ENCODE peak calls at places on chromosomes 13 and 19, in five cellular contexts. B is body of pancreas, A is upper lobe of left lung, E is IMR-90, C is Peyer's patch. P is an unnamed sample.

GRCh38 chr13:80235131-80235530 is 105.8 kb downstream of the SPRY2 start:
- DNase-seq in B (no peak), A (no peak), E (no peak), C (no peak), P (no peak)

GRCh38 chr19:51439021-51439465 is 19.2 kb downstream of the SIGLEC8 start:
- DNase-seq in B (no peak), C (peak), E (no peak), A (no peak), P (peak)

GRCh38 chr19:2820112-2820702 is 539 bp downstream of the ZNF554 start:
- DNase-seq in B (no peak), C (no peak), E (no peak), A (no peak), P (no peak)

GRCh38 chr19:41945135-41945766 is 13.9 kb downstream of the RABAC1 start:
- DNase-seq in C (peak), A (peak), B (peak), E (no peak), P (no peak)

GRCh38 chr13:45073809-45074208 is 46.5 kb upstream of the GTF2F2 start:
- DNase-seq in A (no peak), E (no peak), C (no peak), B (no peak), P (no peak)

GRCh38 chr13:98650376-98651107 is 73.6 kb upstream of the STK24 start:
- DNase-seq in A (peak), C (peak), B (peak), E (no peak), P (peak)

GRCh38 chr19:47190167-47190727 is 40.8 kb downstream of the BBC3 start:
- DNase-seq in A (peak), C (peak), E (peak), B (peak), P (no peak)

GRCh38 chr13:98004107-98004506 is 50.6 kb downstream of the IPO5 start:
- DNase-seq in A (no peak), B (no peak), E (peak), C (no peak), P (no peak)

GRCh38 chr13:95494082-95494681 is 58.3 kb upstream of the CLDN10 start:
- DNase-seq in A (no peak), E (peak), B (no peak), C (no peak), P (no peak)

GRCh38 chr13:40230833-40231266 is 435.6 kb downstream of the FOXO1 start:
- DNase-seq in A (no peak), C (no peak), E (no peak), B (no peak), P (no peak)

GRCh38 chr13:27053902-27054595 is 117.6 kb downstream of the USP12 start:
- DNase-seq in A (no peak), E (peak), C (no peak), B (no peak), P (no peak)

GRCh38 chr19:2149980-2150793 is 1.2 kb downstream of the AP3D1 start:
- DNase-seq in B (peak), E (peak), A (peak), C (no peak), P (no peak)

GRCh38 chr13:79393564-79394249 is 12.3 kb downstream of the RBM26 start:
- DNase-seq in C (peak), E (no peak), A (peak), B (no peak), P (no peak)

GRCh38 chr19:40713939-40714338 is 2.7 kb downstream of the COQ8B start:
- DNase-seq in C (no peak), A (no peak), B (no peak), E (no peak), P (no peak)

GRCh38 chr13:104593251-104593576 is 1527.0 kb upstream of the SLC10A2 start:
- DNase-seq in B (no peak), A (no peak), E (no peak), C (no peak), P (no peak)

GRCh38 chr13:62019858-62020257 is 604.2 kb upstream of the PCDH20 start:
- DNase-seq in A (no peak), B (no peak), C (no peak), E (no peak), P (no peak)

GRCh38 chr13:25630327-25630726 is 258.6 kb downstream of the ATP8A2 start:
- DNase-seq in C (no peak), A (no peak), B (no peak), E (no peak), P (no peak)

GRCh38 chr19:38543807-38544568 is 73.8 kb downstream of the MAP4K1 start:
- DNase-seq in E (peak), A (peak), C (peak), B (peak), P (peak)

GRCh38 chr13:66375756-66376155 is 854.4 kb downstream of the PCDH9 start:
- DNase-seq in C (no peak), B (no peak), E (peak), A (no peak), P (no peak)

GRCh38 chr13:20669162-20669561 is 34.3 kb upstream of the IL17D start:
- DNase-seq in C (no peak), A (no peak), E (no peak), B (no peak), P (no peak)

GRCh38 chr19:11261431-11261901 is 858 bp downstream of the DOCK6 start:
- DNase-seq in A (no peak), B (no peak), C (no peak), E (no peak), P (no peak)

GRCh38 chr19:9597027-9597426 is 12.7 kb upstream of the ZNF121 start:
- DNase-seq in C (no peak), B (no peak), E (peak), A (no peak), P (no peak)

GRCh38 chr19:2014081-2014693 is 1.3 kb downstream of the BTBD2 start:
- DNase-seq in B (no peak), A (no peak), C (no peak), E (no peak), P (no peak)

GRCh38 chr19:12484371-12485322 is at the start of gene ZNF709:
- DNase-seq in E (peak), A (peak), B (peak), C (peak), P (peak)
- TF ChIP-seq POLR2A in E (peak), A (peak), B (peak), C (no peak), P (no peak)

GRCh38 chr19:17391371-17392151 is 2.4 kb downstream of the CCDC194 start:
- DNase-seq in E (no peak), C (no peak), A (no peak), B (no peak), P (no peak)

GRCh38 chr19:17389288-17389687 is 4.7 kb downstream of the CCDC194 start:
- DNase-seq in E (no peak), C (no peak), B (no peak), A (no peak), P (no peak)

GRCh38 chr19:17390665-17391370 is 3.2 kb downstream of the CCDC194 start:
- DNase-seq in B (peak), A (peak), E (peak), C (peak), P (peak)

GRCh38 chr19:17393914-17394313 is at the start of gene CCDC194:
- DNase-seq in A (no peak), E (no peak), B (no peak), C (no peak), P (no peak)

GRCh38 chr19:17389957-17390664 is 3.9 kb downstream of the CCDC194 start:
- DNase-seq in E (no peak), A (no peak), B (no peak), C (no peak), P (no peak)
- H3K4me3 ChIP-seq in E (peak), A (peak), B (no peak), C (peak), P (no peak)

DNA sequence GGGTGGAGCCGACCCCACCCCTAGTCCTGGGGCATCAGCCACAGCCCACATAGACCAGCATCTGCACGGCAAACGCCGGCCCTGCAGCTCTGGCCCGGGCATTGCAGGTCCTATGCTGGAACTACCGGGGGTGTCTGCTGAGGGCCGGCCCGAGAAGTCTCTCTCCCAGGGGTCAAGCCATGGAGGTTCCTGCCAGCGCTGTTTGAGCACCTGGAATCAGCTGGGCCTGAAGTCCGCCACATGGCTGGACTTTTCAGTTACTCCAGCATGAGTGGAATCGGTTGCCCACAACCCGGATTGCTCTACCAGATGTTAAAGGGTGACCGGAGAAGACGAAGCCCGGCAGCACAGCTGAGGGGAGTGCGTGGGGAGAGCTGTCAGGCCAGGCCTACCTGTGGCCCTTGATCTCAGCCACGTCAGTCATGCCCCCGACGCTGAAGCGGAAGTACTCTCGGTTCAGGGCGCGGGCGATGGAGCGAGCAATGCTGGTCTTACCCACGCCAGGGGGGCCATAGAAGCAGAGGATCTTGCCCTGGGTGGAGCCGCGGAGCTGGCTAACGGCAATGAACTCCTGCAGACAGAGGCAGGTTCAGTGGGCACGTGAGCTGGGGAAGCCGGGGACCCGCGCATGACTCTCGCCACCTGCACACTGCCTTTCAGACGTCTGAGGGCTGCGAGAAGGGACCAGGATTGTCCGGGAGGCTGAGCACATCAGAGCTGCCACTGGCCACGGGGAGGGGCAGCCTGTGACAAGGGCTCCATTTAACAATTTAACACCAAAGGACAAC is 8.7 kb downstream of the RPL36 start:
- DNase-seq in E (no peak), A (no peak), B (no peak), C (no peak), P (no peak)
- TF ChIP-seq POLR2A in E (no peak), A (no peak), B (no peak), C (no peak), P (no peak)

DNA sequence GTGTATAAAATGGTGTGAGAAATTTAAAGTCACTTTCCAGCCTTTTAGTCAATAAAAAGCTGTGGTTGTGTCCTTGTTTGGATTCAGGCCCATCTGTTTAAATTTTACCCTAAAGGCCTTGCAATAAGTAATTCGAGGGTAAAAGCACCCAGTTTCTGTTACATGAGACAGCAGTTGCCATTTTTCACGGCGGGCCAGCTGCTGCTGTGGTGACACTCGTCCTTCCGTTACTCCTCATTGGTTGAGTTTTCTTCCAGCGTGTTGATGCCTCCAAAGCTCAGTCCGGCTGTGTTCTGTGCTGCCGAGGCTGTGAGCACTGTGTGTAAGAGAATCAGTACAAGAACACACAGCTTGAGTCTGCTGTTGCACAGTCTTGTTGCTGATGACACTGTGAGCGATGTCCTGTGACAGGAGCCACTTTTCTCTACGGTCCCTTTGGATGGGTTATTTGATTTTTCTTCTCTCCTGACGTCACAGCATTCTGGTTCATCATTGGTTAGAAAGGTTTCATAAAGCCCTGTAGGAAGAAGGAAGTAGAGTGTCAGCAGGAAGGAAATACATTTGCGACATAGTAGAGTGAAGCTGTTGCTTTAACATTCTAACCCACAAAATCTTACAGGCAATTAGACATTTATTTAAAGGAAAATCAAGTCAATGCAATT is 602.5 kb upstream of the ARGLU1 start:
- DNase-seq in A (no peak), B (no peak), C (no peak), E (no peak), P (no peak)
- H3K4me3 ChIP-seq in A (no peak), B (no peak), C (no peak), E (no peak), P (no peak)